ENCODE peak calls at places on chromosomes 16 and 17, in five cellular contexts. One of them, this sample, is unnamed.

GRCh38 chr16:88977028-88977844 is at the start of gene CBFA2T3:
- DNase-seq in A549: no peak
- DNase-seq in K562: peak
- DNase-seq in IMR-90: no peak
- DNase-seq in SK-N-SH: no peak
- DNase-seq in this sample: no peak

GRCh38 chr17:17567631-17568030 is 23.9 kb downstream of the PEMT start:
- DNase-seq in A549: no peak
- DNase-seq in K562: no peak
- DNase-seq in IMR-90: peak
- DNase-seq in SK-N-SH: peak
- DNase-seq in this sample: no peak

GRCh38 chr16:87931504-87931903 is 4.8 kb downstream of the CA5A start:
- DNase-seq in A549: no peak
- DNase-seq in K562: peak
- DNase-seq in IMR-90: no peak
- DNase-seq in SK-N-SH: peak
- DNase-seq in this sample: no peak

GRCh38 chr16:48862087-48862532 is 252.1 kb upstream of the N4BP1 start:
- DNase-seq in A549: no peak
- DNase-seq in K562: no peak
- DNase-seq in IMR-90: peak
- DNase-seq in SK-N-SH: no peak
- DNase-seq in this sample: no peak

GRCh38 chr17:11356371-11356770 is 115.4 kb downstream of the SHISA6 start:
- DNase-seq in A549: no peak
- DNase-seq in K562: no peak
- DNase-seq in IMR-90: no peak
- DNase-seq in SK-N-SH: no peak
- DNase-seq in this sample: no peak

GRCh38 chr17:28466001-28466400 is 7.4 kb upstream of the SLC13A2 start:
- DNase-seq in A549: no peak
- DNase-seq in K562: no peak
- DNase-seq in IMR-90: no peak
- DNase-seq in SK-N-SH: no peak
- DNase-seq in this sample: no peak

GRCh38 chr16:9135797-9136196 is 44.4 kb downstream of the HAPSTR1 start:
- DNase-seq in A549: no peak
- DNase-seq in K562: no peak
- DNase-seq in IMR-90: no peak
- DNase-seq in SK-N-SH: no peak
- DNase-seq in this sample: no peak

GRCh38 chr17:69144621-69145255 is 3.0 kb upstream of the ABCA6 start:
- DNase-seq in A549: no peak
- DNase-seq in K562: no peak
- DNase-seq in IMR-90: no peak
- DNase-seq in SK-N-SH: no peak
- DNase-seq in this sample: no peak

GRCh38 chr16:70725024-70725911 is 39.4 kb upstream of the MTSS2 start:
- DNase-seq in A549: no peak
- DNase-seq in K562: no peak
- DNase-seq in IMR-90: no peak
- DNase-seq in SK-N-SH: no peak
- DNase-seq in this sample: no peak

GRCh38 chr17:66724581-66725341 is 110.2 kb upstream of the CACNG5 start:
- DNase-seq in A549: no peak
- DNase-seq in K562: no peak
- DNase-seq in IMR-90: peak
- DNase-seq in SK-N-SH: no peak
- DNase-seq in this sample: no peak

GRCh38 chr16:85149776-85150175 is 37.5 kb upstream of the CIBAR2 start:
- DNase-seq in A549: no peak
- DNase-seq in K562: no peak
- DNase-seq in IMR-90: no peak
- DNase-seq in SK-N-SH: no peak
- DNase-seq in this sample: no peak

DNA sequence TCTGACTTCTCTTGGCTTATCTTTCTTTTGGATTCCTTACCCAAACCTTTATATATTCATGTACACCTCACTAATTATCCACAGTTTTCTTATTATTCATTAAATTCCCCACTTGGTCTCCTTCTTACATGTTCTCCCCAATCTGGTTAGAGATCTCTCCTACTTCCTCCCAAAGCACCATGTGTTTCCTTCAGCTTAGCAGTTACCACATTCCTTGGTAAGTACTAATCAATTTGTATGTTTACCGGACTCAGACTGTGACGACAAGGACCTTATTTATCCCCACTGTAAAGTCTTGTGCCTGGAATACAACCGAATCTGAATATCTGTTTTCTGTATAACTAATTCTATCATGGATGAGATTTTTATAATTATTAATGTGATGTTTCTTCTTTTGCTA is 389.5 kb downstream of the KCNJ2 start:
- DNase-seq in A549: no peak
- DNase-seq in K562: no peak
- DNase-seq in IMR-90: peak
- DNase-seq in SK-N-SH: no peak
- DNase-seq in this sample: no peak
- TF ChIP-seq RCOR1 in A549: no peak
- TF ChIP-seq RCOR1 in K562: no peak
- TF ChIP-seq RCOR1 in IMR-90: no peak
- TF ChIP-seq RCOR1 in SK-N-SH: no peak
- TF ChIP-seq RCOR1 in this sample: no peak

GRCh38 chr17:58305626-58306025 is 23.0 kb downstream of the TSPOAP1 start:
- DNase-seq in A549: no peak
- DNase-seq in K562: no peak
- DNase-seq in IMR-90: no peak
- DNase-seq in SK-N-SH: no peak
- DNase-seq in this sample: no peak
- TF ChIP-seq RCOR1 in A549: no peak
- TF ChIP-seq RCOR1 in K562: no peak
- TF ChIP-seq RCOR1 in IMR-90: no peak
- TF ChIP-seq RCOR1 in SK-N-SH: no peak
- TF ChIP-seq RCOR1 in this sample: no peak

DNA sequence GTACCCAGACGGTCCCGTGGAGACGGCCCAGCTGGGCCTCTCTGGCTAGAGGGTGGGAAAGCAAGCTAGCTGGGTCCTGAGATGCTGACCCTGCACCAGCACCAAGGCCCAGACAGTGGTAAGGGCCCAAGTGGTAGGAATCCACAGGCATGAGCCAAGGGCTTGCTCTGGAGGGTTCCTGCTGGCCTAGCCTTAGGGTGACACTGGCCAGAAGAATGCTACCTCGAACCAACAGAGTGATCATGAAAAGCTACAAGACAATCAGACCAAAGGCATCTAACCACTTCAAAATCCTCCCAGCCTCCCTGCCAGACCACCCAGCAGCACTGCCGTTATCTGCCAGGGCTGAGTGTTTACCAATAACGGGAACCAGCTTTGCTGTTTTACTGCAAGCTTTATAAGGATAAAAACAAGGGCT is 13.2 kb downstream of the HIC1 start:
- DNase-seq in A549: no peak
- DNase-seq in K562: no peak
- DNase-seq in IMR-90: peak
- DNase-seq in SK-N-SH: no peak
- DNase-seq in this sample: no peak
- TF ChIP-seq RCOR1 in A549: no peak
- TF ChIP-seq RCOR1 in K562: no peak
- TF ChIP-seq RCOR1 in IMR-90: no peak
- TF ChIP-seq RCOR1 in SK-N-SH: no peak
- TF ChIP-seq RCOR1 in this sample: no peak

GRCh38 chr16:79188115-79188779 is 412.3 kb downstream of the MAF start:
- DNase-seq in A549: no peak
- DNase-seq in K562: no peak
- DNase-seq in IMR-90: no peak
- DNase-seq in SK-N-SH: no peak
- DNase-seq in this sample: no peak
- TF ChIP-seq RCOR1 in A549: no peak
- TF ChIP-seq RCOR1 in K562: no peak
- TF ChIP-seq RCOR1 in IMR-90: no peak
- TF ChIP-seq RCOR1 in SK-N-SH: no peak
- TF ChIP-seq RCOR1 in this sample: no peak

DNA sequence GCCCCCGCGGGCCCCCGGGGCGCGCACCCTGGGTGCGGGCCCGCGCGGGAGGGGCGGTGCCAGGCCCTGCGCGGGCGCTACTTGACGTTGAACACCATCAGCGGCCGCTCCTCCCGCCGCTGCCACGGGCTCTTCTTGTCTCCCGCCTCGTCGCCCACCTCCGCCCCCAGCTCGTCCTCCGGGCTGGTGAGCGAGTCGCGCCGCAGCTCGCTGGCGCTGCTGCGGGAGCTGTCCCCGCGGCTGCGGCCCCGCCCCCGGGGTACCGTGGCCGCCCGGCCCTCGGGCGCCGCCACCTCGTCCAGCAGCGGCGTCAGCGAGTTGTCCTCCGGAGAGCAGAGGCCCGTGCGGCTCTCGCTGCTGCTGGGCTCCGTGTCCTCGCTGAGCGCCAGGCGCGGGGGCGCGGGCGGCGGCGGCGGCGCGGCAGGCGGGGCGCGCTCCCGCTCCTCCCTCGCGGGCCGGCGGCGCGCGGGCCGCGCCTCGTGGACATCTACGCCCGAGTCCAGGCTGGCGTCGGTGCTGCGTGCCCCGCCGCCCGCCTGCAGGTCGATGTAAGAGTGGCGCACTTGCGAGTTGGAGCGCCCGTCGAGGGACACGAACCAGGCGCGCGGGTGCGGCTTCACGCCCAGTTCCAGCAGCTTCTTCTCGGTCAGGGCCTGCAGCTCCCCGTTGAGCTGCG is 8.7 kb downstream of the GRN start:
- DNase-seq in A549: no peak
- DNase-seq in K562: no peak
- DNase-seq in IMR-90: no peak
- DNase-seq in SK-N-SH: no peak
- DNase-seq in this sample: no peak
- TF ChIP-seq RCOR1 in A549: no peak
- TF ChIP-seq RCOR1 in K562: no peak
- TF ChIP-seq RCOR1 in IMR-90: no peak
- TF ChIP-seq RCOR1 in SK-N-SH: no peak
- TF ChIP-seq RCOR1 in this sample: no peak